ENCODE peak calls at places on chromosomes 13 and 19, in four cellular contexts. R is vagina, V is psoas muscle, D is bronchial epithelial cell. S is an unnamed sample.

GRCh38 chr13:106376411-106377112 is 158.9 kb downstream of the EFNB2 start:
- DNase-seq in R (no peak), V (no peak), D (peak), S (no peak)

GRCh38 chr13:43390582-43390981 is 367.2 kb downstream of the DNAJC15 start:
- DNase-seq in R (no peak), V (no peak), D (no peak), S (no peak)

GRCh38 chr13:31610270-31610998 is 128.9 kb upstream of the RXFP2 start:
- DNase-seq in R (no peak), V (no peak), D (no peak), S (no peak)

GRCh38 chr13:51364404-51365008 is 25.0 kb downstream of the SERPINE3 start:
- DNase-seq in R (no peak), V (no peak), D (peak), S (no peak)

GRCh38 chr19:1407662-1408299 is 395 bp downstream of the DAZAP1 start:
- DNase-seq in R (no peak), V (peak), D (no peak), S (peak)

GRCh38 chr13:94329754-94330551 is 149.5 kb downstream of the DCT start:
- DNase-seq in R (no peak), V (no peak), D (peak), S (no peak)

GRCh38 chr19:18487576-18488402 is 34.1 kb downstream of the ELL start:
- DNase-seq in R (no peak), V (no peak), D (no peak), S (no peak)

GRCh38 chr19:49106648-49107135 is 7.5 kb upstream of the LIN7B start:
- DNase-seq in R (no peak), V (peak), D (peak), S (peak)

GRCh38 chr19:49921871-49922755 is 6.9 kb upstream of the ATF5 start:
- DNase-seq in R (no peak), V (peak), D (peak), S (no peak)

GRCh38 chr19:13089857-13090507 is 12.7 kb downstream of the LYL1 start:
- DNase-seq in R (no peak), V (no peak), D (no peak), S (no peak)

GRCh38 chr13:113647351-113648217 is 10.4 kb downstream of the ATP4B start:
- DNase-seq in R (no peak), V (peak), D (peak), S (peak)

GRCh38 chr19:2360876-2361232 is 789 bp downstream of the TMPRSS9 start:
- DNase-seq in R (no peak), V (no peak), D (no peak), S (no peak)

GRCh38 chr13:72808917-72809500 is 27.1 kb downstream of the PIBF1 start:
- DNase-seq in R (no peak), V (no peak), D (peak), S (no peak)

GRCh38 chr13:38636756-38637155 is 50.1 kb upstream of the FREM2 start:
- DNase-seq in R (no peak), V (no peak), D (peak), S (no peak)

GRCh38 chr13:73850104-73850898 is 283.9 kb downstream of the KLF12 start:
- DNase-seq in R (no peak), V (no peak), D (no peak), S (no peak)

GRCh38 chr13:73851104-73851503 is 283.1 kb downstream of the KLF12 start:
- DNase-seq in R (no peak), V (no peak), D (no peak), S (no peak)

GRCh38 chr13:73844986-73845385 is 289.2 kb downstream of the KLF12 start:
- DNase-seq in R (no peak), V (no peak), D (no peak), S (no peak)

DNA sequence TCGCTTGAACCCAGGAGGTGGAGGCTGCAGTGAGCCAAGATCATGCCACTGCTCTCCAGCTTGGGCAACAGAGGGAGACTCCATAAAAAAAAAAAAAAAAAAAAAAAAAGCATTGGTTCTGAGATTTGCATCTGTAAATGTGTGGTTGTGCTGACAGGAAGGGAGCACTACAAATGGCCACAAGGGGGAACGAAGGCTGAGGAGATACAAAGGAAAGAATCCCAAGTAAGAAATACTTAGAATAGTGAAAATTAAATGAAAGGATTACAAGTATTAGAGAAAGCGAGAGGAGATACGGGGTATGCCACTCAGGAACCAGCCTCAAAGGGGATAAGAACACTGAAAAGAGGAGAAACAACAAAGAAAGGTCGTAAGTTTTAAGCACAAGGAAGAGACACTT is 284.9 kb downstream of the KLF12 start:
- DNase-seq in R (no peak), V (no peak), D (peak), S (no peak)
- TF ChIP-seq CTCF in R (peak), V (peak), D (peak), S (peak)

GRCh38 chr13:103883152-103883551 is 816.9 kb upstream of the SLC10A2 start:
- DNase-seq in R (no peak), V (peak), D (peak), S (no peak)
- TF ChIP-seq CTCF in R (no peak), V (peak), D (peak), S (no peak)

DNA sequence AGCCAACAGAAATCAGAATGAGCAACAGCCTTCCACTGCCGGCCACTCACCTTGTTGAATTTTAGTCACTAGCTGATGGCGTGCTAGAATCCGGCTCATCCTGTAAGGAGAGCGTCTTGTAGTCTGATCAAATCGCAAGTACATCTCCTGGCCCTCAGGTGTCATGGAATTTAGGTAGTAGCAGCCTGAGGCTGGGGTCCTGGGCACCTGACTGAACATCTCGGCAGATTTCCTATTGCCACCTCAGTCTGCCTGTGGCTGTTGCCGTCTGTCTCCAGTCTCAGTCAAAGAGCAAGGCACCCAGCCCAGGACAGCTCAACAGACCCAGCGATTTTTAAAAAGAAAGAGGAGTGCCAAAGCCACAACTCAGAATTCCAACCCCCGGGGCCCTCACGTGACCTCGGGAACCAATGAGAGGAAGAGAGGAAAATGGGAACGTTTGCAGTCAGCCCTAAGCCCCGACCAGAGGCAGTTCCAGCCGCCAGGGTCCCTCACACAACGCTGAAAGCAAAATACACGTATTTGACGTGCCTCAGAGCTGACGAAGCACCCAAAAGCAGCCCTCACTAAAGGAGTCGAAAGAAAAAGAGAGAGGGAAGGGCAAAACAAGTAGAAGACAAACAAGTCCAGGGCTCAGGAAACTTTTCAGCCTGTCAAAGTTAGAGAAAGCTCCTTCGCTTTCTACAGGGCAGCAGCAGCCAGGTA is at the start of gene STARD13:
- DNase-seq in R (no peak), V (peak), D (peak), S (no peak)
- TF ChIP-seq CTCF in R (peak), V (peak), D (peak), S (no peak)

GRCh38 chr19:11377756-11378155 is 3.3 kb downstream of the SWSAP1 start:
- DNase-seq in R (no peak), V (no peak), D (peak), S (no peak)

GRCh38 chr19:11378319-11379189 is 4.1 kb downstream of the SWSAP1 start:
- DNase-seq in R (no peak), V (no peak), D (peak), S (peak)

GRCh38 chr19:11375143-11375948 is 880 bp downstream of the SWSAP1 start:
- DNase-seq in R (no peak), V (peak), D (no peak), S (peak)

GRCh38 chr19:11374449-11375142 is at the start of gene SWSAP1:
- DNase-seq in R (peak), V (peak), D (peak), S (peak)

GRCh38 chr19:11377237-11377636 is 2.8 kb downstream of the SWSAP1 start:
- DNase-seq in R (no peak), V (no peak), D (peak), S (no peak)
- TF ChIP-seq CTCF in R (no peak), V (no peak), D (no peak), S (no peak)

GRCh38 chr19:10259162-10259905 is 7.3 kb downstream of the MRPL4 start:
- DNase-seq in R (no peak), V (peak), D (peak), S (peak)
- TF ChIP-seq CTCF in R (peak), V (peak), D (peak), S (peak)

GRCh38 chr13:59182241-59182640 is 981.5 kb downstream of the DIAPH3 start:
- DNase-seq in R (no peak), V (no peak), D (no peak), S (no peak)

GRCh38 chr13:59172076-59172475 is 991.7 kb downstream of the DIAPH3 start:
- DNase-seq in R (no peak), V (no peak), D (no peak), S (no peak)

GRCh38 chr13:59178344-59178743 is 985.4 kb downstream of the DIAPH3 start:
- DNase-seq in R (no peak), V (no peak), D (no peak), S (no peak)

DNA sequence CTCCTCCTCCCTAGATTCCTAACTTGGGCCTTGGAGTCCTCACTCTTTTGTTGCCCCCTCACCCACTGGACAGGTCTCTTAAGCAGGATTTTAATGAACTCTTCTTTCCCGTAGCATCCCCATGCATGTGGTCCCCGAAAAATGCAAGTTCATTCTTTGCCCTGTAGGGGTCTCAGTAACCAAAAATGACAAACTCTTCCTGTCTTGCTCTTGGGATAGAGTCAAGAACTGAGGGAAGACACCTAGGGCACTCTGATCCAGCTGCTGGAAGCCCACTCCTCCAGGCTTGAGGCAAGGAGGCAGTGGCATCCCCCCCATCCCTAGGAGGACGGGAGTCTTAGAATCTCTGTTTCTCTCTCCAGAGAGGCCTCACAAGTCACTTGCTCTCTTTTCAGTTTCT is 987.0 kb downstream of the DIAPH3 start:
- DNase-seq in R (no peak), V (no peak), D (no peak), S (no peak)
- TF ChIP-seq CTCF in R (no peak), V (no peak), D (no peak), S (no peak)

DNA sequence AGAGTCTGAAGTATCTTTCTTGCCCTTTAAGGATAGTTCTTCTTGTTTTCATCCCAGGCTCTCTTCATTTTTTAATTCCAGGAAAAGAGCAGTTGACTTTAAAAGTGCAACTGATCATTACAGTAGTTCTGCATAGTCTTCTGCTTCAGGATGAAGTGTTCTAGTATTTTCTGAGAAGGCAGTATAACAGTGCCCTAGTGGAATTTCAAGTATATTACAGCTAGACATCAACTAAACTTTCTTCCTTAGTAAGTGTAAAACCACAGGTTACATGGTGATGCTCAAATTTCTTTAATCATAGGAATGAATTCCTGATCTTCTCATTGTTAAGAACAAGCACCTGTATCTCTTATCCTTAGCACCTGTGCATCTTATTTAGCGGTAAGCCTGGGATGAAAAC is 10.9 kb downstream of the NUFIP1 start:
- DNase-seq in R (no peak), V (no peak), D (no peak), S (no peak)
- TF ChIP-seq CTCF in R (no peak), V (no peak), D (no peak), S (no peak)

S was measured in natural killer cell.